ENCODE peak calls at places on chromosomes 3 and 15, in four cellular contexts. O, A, Z and L are unnamed samples.

GRCh38 chr3:95154775-95155174 is 1091.9 kb downstream of the NSUN3 start:
- DNase-seq in Z (no peak), A (no peak), O (no peak), L (no peak)

GRCh38 chr3:2454865-2455264 is 356.2 kb downstream of the CNTN4 start:
- DNase-seq in Z (no peak), O (no peak), A (no peak), L (no peak)

GRCh38 chr3:38117163-38117716 is 19.7 kb downstream of the ACAA1 start:
- DNase-seq in Z (no peak), A (no peak), O (no peak), L (no peak)

GRCh38 chr3:66483006-66483928 is 17.6 kb downstream of the LRIG1 start:
- DNase-seq in Z (no peak), A (no peak), O (no peak), L (no peak)

GRCh38 chr15:75531041-75531450 is 48.1 kb downstream of the PTPN9 start:
- DNase-seq in A (no peak), O (no peak), Z (no peak), L (no peak)

GRCh38 chr15:47872869-47873301 is 155.6 kb downstream of the SEMA6D start:
- DNase-seq in A (no peak), O (no peak), Z (no peak), L (no peak)

GRCh38 chr3:172591171-172591605 is 68.0 kb upstream of the TNFSF10 start:
- DNase-seq in Z (no peak), O (no peak), A (no peak), L (no peak)

GRCh38 chr15:57896114-57896513 is 169.4 kb downstream of the ALDH1A2 start:
- DNase-seq in A (no peak), Z (no peak), O (no peak), L (no peak)

GRCh38 chr3:5239602-5240001 is 52.1 kb downstream of the EDEM1 start:
- DNase-seq in Z (no peak), A (no peak), O (no peak), L (no peak)

GRCh38 chr3:185920168-185920567 is 17.6 kb downstream of the TRA2B start:
- DNase-seq in Z (no peak), O (no peak), A (no peak), L (no peak)

GRCh38 chr3:43183456-43183855 is 77.6 kb upstream of the POMGNT2 start:
- DNase-seq in O (no peak), Z (no peak), A (no peak), L (no peak)

GRCh38 chr3:135965506-135966348 is at the start of gene PPP2R3A:
- DNase-seq in O (peak), A (no peak), Z (peak), L (peak)

GRCh38 chr3:41711656-41712055 is 250.2 kb downstream of the ULK4 start:
- DNase-seq in A (peak), O (no peak), Z (no peak), L (no peak)

GRCh38 chr3:156332304-156332703 is 211.9 kb downstream of the KCNAB1 start:
- DNase-seq in O (no peak), A (no peak), Z (no peak), L (no peak)

GRCh38 chr3:43894176-43895049 is 203.7 kb downstream of the ABHD5 start:
- DNase-seq in Z (peak), A (no peak), O (no peak), L (no peak)

GRCh38 chr3:153285194-153285641 is 123.2 kb downstream of the RAP2B start:
- DNase-seq in Z (no peak), A (no peak), O (no peak), L (no peak)

DNA sequence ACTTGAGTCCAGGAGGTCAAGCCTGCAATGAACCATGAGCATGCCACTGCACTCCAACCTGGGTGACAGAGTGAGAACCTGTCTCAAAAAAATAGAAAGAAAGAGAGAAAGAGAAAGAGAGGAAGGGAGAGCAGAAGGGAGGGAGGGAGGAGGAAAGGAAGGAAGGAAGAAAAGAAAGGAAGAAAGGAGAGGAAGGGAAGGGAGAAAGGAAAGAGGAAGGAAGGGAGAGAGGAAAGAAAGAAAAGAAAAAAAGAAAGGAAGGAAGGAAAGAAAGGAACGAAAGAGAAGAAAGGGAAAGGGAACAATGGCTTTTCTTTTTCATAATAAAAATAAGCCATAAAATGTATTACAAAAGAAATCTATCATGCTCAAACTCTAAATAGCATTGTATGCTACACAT is 116.9 kb downstream of the ZNF385D start:
- DNase-seq in Z (no peak), O (no peak), A (no peak), L (no peak)
- TF ChIP-seq ZNF274 in Z (no peak), O (no peak), A (no peak), L (no peak)

GRCh38 chr3:146334151-146334550 is 83.2 kb upstream of the PLSCR4 start:
- DNase-seq in O (no peak), Z (no peak), A (no peak), L (no peak)
- TF ChIP-seq SUZ12 in O (no peak), Z (no peak), A (no peak), L (no peak)

GRCh38 chr3:23760871-23761373 is 44.8 kb upstream of the UBE2E1 start:
- DNase-seq in A (peak), O (no peak), Z (no peak), L (no peak)
- TF ChIP-seq ZNF274 in A (no peak), O (no peak), Z (no peak), L (no peak)

DNA sequence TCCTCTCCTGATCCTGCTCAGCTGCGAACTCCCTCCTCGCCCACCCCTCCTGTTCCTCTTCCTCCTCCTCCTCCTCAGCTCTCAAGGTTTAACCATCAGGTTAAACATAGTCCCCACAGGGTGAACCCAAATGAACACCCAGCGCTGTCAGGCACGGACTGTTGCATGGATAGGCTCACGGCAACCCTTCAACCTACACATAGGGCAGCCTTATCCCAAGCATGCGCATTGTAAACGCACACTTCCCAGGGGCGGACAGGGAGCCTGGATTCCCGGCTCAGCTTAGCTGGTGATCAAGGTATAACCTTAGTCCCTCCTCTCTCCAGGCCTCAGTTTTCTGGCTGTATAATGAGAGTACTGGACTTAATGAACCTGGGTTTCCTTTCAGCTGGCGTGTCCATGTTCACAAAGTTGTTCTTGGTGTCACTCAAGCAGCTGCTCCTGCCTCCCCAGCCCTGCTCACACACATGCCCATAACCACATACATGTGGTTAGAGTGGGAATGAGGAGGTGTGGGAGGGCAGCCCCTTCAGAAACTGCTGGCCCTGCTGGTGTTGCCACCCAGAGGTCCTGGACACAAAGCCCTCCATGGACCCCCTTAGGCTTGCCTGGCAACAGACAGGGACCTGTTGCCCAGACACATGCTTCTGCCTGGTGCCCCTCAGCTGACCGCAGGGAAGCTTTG is 20.9 kb upstream of the VPS33B start:
- DNase-seq in O (no peak), Z (no peak), A (no peak), L (no peak)
- TF ChIP-seq SUZ12 in O (no peak), Z (no peak), A (no peak), L (no peak)

GRCh38 chr3:1093216-1093615 is 392 bp downstream of the CNTN6 start:
- DNase-seq in Z (no peak), O (no peak), A (no peak), L (no peak)

GRCh38 chr3:1092061-1092460 is 763 bp upstream of the CNTN6 start:
- DNase-seq in A (no peak), O (no peak), Z (no peak), L (no peak)

GRCh38 chr3:1091276-1091675 is 1.5 kb upstream of the CNTN6 start:
- DNase-seq in O (no peak), Z (no peak), A (no peak), L (no peak)

GRCh38 chr3:1088503-1088902 is 4.3 kb upstream of the CNTN6 start:
- DNase-seq in O (no peak), Z (no peak), A (no peak), L (no peak)

GRCh38 chr3:1092771-1093170 is at the start of gene CNTN6:
- DNase-seq in A (no peak), Z (no peak), O (no peak), L (peak)
- TF ChIP-seq ZNF274 in A (no peak), Z (no peak), O (no peak), L (no peak)

GRCh38 chr3:175342196-175342595 is 483.1 kb downstream of the NAALADL2 start:
- DNase-seq in O (no peak), Z (no peak), A (no peak), L (no peak)
- TF ChIP-seq SUZ12 in O (no peak), Z (no peak), A (no peak), L (no peak)

GRCh38 chr3:114671741-114672510 is 378.1 kb downstream of the TIGIT start:
- DNase-seq in O (no peak), A (no peak), Z (no peak), L (no peak)

GRCh38 chr3:114674041-114674440 is 380.2 kb downstream of the TIGIT start:
- DNase-seq in O (no peak), Z (no peak), A (no peak), L (no peak)

GRCh38 chr3:114673481-114673880 is 379.7 kb downstream of the TIGIT start:
- DNase-seq in A (no peak), O (no peak), Z (no peak), L (no peak)

GRCh38 chr3:114672692-114673447 is 379.0 kb downstream of the TIGIT start:
- DNase-seq in Z (no peak), A (no peak), O (no peak), L (no peak)

GRCh38 chr3:114675104-114675503 is 381.3 kb downstream of the TIGIT start:
- DNase-seq in Z (no peak), O (no peak), A (no peak), L (no peak)
- TF ChIP-seq ZNF274 in Z (no peak), O (no peak), A (no peak), L (no peak)

GRCh38 chr3:15050405-15051092 is 14.6 kb downstream of the MRPS25 start:
- DNase-seq in A (peak), Z (no peak), O (no peak), L (no peak)

GRCh38 chr3:15053541-15053940 is 11.6 kb downstream of the MRPS25 start:
- DNase-seq in O (no peak), Z (no peak), A (no peak), L (no peak)

GRCh38 chr3:15049584-15049983 is 15.5 kb downstream of the MRPS25 start:
- DNase-seq in O (no peak), A (no peak), Z (no peak), L (no peak)

GRCh38 chr3:15052335-15053242 is 12.5 kb downstream of the MRPS25 start:
- DNase-seq in Z (no peak), O (no peak), A (no peak), L (no peak)

GRCh38 chr3:15051531-15051930 is 13.6 kb downstream of the MRPS25 start:
- DNase-seq in Z (peak), A (no peak), O (peak), L (peak)
- TF ChIP-seq SUZ12 in Z (no peak), A (no peak), O (no peak), L (no peak)

GRCh38 chr3:69739204-69740102 is at the start of gene MITF:
- DNase-seq in A (peak), Z (peak), O (peak), L (peak)
- TF ChIP-seq ZNF274 in A (no peak), Z (no peak), O (no peak), L (no peak)

GRCh38 chr15:52292780-52293392 is 2.7 kb downstream of the MYO5C start:
- DNase-seq in Z (no peak), A (no peak), O (no peak), L (no peak)

GRCh38 chr15:52291204-52291603 is 4.4 kb downstream of the MYO5C start:
- DNase-seq in O (no peak), Z (peak), A (peak), L (no peak)

GRCh38 chr15:52294881-52295420 is 653 bp downstream of the MYO5C start:
- DNase-seq in O (peak), A (no peak), Z (no peak), L (no peak)

GRCh38 chr15:52290800-52291199 is 4.8 kb downstream of the MYO5C start:
- DNase-seq in A (no peak), Z (no peak), O (no peak), L (no peak)

GRCh38 chr15:52295421-52295991 is at the start of gene MYO5C:
- DNase-seq in Z (peak), A (no peak), O (peak), L (peak)
- TF ChIP-seq SUZ12 in Z (no peak), A (no peak), O (no peak), L (no peak)